ENCODE peak calls at places on chromosomes 13 and 19, in eight cellular contexts. U is CD8-positive, alpha-beta memory T cell; S is effector memory CD4-positive, alpha-beta T cell; X is stomach; K is transverse colon; C is endothelial cell of umbilical vein; E is GM23338; Y is naive thymus-derived CD4-positive, alpha-beta T cell. T is an unnamed sample.

GRCh38 chr19:29965529-29965928 is 23.5 kb downstream of the URI1 start:
- DNase-seq in K (no peak), X (no peak), U (no peak), E (no peak), S (no peak), C (no peak), Y (no peak), T (no peak)

GRCh38 chr19:36151144-36152051 is 849 bp downstream of the COX7A1 start:
- DNase-seq in U (no peak), S (no peak), X (no peak), C (no peak), E (peak; percentile 89), Y (no peak), K (no peak), T (no peak)

GRCh38 chr19:56637976-56638555 is 4.9 kb upstream of the SMIM17 start:
- DNase-seq in U (peak; percentile 51), C (peak; percentile 53), K (no peak), E (peak; percentile 91), Y (no peak), S (no peak), X (peak; percentile 28), T (no peak)

GRCh38 chr13:113491418-113491883 is 940 bp upstream of the DCUN1D2 start:
- DNase-seq in K (peak; percentile 33), X (peak; percentile 37), Y (no peak), C (peak; percentile 46), E (peak; percentile 76), U (no peak), S (no peak), T (no peak)

GRCh38 chr19:57689750-57690149 is 8.0 kb downstream of the ZNF551 start:
- DNase-seq in U (no peak), S (no peak), K (no peak), Y (no peak), C (no peak), E (no peak), X (no peak), T (no peak)

GRCh38 chr19:34096020-34096915 is 76.0 kb upstream of the LSM14A start:
- DNase-seq in C (peak; percentile 59), Y (no peak), K (no peak), X (no peak), U (no peak), S (no peak), E (peak; percentile 83), T (no peak)

GRCh38 chr13:98563071-98563470 is 13.8 kb downstream of the STK24 start:
- DNase-seq in C (no peak), X (no peak), S (no peak), Y (peak; percentile 67), E (peak; percentile 65), U (peak; percentile 62), K (no peak), T (peak; percentile 54)

GRCh38 chr19:38488811-38489481 is 55.5 kb downstream of the RYR1 start:
- DNase-seq in Y (no peak), E (no peak), U (no peak), K (no peak), C (no peak), S (no peak), X (no peak), T (no peak)

GRCh38 chr13:23960566-23961156 is 63.4 kb upstream of the C1QTNF9B start:
- DNase-seq in S (no peak), E (peak; percentile 80), K (no peak), C (peak; percentile 52), Y (no peak), X (no peak), U (no peak), T (no peak)

GRCh38 chr19:8251025-8251472 is 41.9 kb downstream of the CERS4 start:
- DNase-seq in K (peak; percentile 44), C (no peak), Y (no peak), E (no peak), X (peak; percentile 91), U (no peak), S (no peak), T (no peak)

GRCh38 chr13:32026619-32027018 is 5.0 kb upstream of the FRY start:
- DNase-seq in Y (no peak), X (no peak), K (no peak), S (no peak), U (no peak), C (no peak), E (no peak), T (no peak)

GRCh38 chr19:33505168-33505567 is 16.4 kb downstream of the PEPD start:
- DNase-seq in X (no peak), C (no peak), S (no peak), U (no peak), K (no peak), Y (no peak), E (no peak), T (no peak)

GRCh38 chr13:50073340-50073739 is 58.1 kb downstream of the KCNRG start:
- DNase-seq in X (no peak), E (no peak), S (no peak), C (peak; percentile 38), K (no peak), U (no peak), Y (no peak), T (no peak)

GRCh38 chr13:50075619-50076097 is 60.4 kb downstream of the KCNRG start:
- DNase-seq in S (no peak), C (peak; percentile 47), X (no peak), U (no peak), K (no peak), Y (no peak), E (no peak), T (no peak)

GRCh38 chr13:50074843-50075242 is 59.6 kb downstream of the KCNRG start:
- DNase-seq in X (no peak), S (no peak), K (no peak), U (no peak), E (no peak), Y (no peak), C (peak; percentile 25), T (no peak)

GRCh38 chr13:50071399-50071798 is 56.2 kb downstream of the KCNRG start:
- DNase-seq in E (no peak), U (no peak), C (peak; percentile 59), S (no peak), K (no peak), X (no peak), Y (no peak), T (no peak)

DNA sequence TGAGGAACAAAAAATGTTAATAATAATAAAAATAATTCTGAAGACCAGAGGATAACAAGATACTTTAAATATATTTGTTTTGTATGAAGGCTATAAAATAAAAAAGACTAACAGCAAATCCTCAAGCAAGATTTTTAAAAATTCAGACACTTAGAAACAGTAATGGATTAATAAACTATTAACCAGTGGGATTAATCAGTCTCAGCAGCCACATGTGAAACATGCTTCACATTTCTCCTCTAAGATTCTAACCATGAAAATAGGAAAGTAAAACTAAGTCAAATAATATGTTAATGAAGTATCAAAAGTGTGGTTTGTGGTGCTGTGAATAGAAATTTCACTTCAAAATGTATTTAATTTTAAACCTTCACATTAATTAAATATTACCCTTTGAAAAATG is 57.4 kb downstream of the KCNRG start:
- DNase-seq in U (no peak), Y (no peak), C (peak; percentile 38), E (no peak), S (no peak), K (no peak), X (no peak), T (no peak)
- H3K4me1 ChIP-seq in U (no peaks in the 10 kb centered on the region), Y (no peaks in the 10 kb centered on the region), C (peaks cover 20% of the 10 kb centered on the region), E (peaks cover under 1% of the 10 kb centered on the region), S (no peaks in the 10 kb centered on the region), K (peaks cover 29% of the 10 kb centered on the region), X (no peaks in the 10 kb centered on the region), T (peaks cover 11% of the 10 kb centered on the region)

DNA sequence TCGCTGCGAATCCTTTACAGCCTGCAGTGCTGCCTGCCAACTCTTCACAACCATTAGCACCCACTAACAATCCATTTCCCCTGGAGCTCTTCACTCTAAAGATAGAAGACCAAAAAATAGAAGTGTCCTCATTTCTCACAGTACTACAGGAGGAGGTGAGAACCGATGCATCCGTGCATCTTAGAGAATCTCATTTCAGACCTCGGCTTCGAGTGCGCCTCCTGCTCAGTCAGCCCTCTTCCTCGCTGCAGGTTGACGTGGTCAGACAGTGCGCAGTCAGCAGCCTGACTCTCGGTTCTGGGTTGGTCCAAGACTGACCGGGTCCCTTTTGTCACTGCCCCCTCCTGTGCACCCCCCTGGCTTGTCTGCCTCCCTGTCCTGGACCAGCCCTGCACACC is 85.3 kb downstream of the RAB20 start:
- DNase-seq in C (no peak), K (no peak), S (no peak), Y (no peak), X (no peak), E (no peak), U (no peak), T (no peak)
- H3K36me3 ChIP-seq in C (peaks cover 4% of the 10 kb centered on the region), K (no peaks in the 10 kb centered on the region), S (no peaks in the 10 kb centered on the region), Y (no peaks in the 10 kb centered on the region), X (peaks cover 80% of the 10 kb centered on the region), E (peaks cover 4% of the 10 kb centered on the region), U (no peaks in the 10 kb centered on the region), T (no peaks in the 10 kb centered on the region)

DNA sequence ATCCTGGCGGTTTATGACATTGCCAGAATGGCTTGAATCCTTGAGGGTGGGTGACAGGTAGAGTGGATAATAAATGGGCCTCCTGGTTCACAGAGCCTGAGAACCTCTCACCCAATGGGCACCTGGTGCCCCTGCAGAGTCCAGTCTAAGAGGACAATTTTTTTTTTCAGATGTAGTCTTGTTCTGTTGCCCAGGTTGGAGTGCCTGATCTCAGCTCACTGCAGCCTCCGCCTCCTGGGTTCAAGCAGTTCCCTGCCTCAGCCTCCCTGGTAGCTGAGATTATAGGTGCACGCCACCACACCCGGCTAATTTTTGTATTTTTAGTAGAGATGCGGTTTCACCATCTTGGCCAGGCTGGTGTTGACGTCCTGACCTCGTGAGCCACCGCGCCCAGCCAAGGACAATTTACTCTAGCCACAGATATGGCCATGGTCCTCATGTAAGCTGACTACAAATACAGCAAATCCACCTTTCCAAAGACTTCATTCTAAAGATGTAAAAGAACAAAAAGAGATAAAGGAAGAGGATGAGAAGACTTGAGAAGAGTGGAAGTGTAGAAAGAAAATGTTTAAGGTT is 33.0 kb downstream of the COL4A2 start:
- DNase-seq in C (no peak), S (no peak), E (no peak), K (no peak), Y (no peak), U (no peak), X (no peak), T (no peak)
- H3K4me3 ChIP-seq in C (no peak overlapping the region), S (no peak overlapping the region), E (no peak overlapping the region), K (no peak overlapping the region), Y (peak overlapping the region; percentile 15), U (no peak overlapping the region), X (peak overlapping the region; percentile 8), T (no peak overlapping the region)

GRCh38 chr13:101219609-101220265 is 196.6 kb downstream of the NALCN start:
- DNase-seq in X (no peak), U (no peak), E (no peak), C (no peak), S (no peak), K (no peak), Y (no peak), T (no peak)

GRCh38 chr13:101217086-101217485 is 199.2 kb downstream of the NALCN start:
- DNase-seq in K (no peak), C (no peak), S (no peak), X (no peak), E (no peak), U (no peak), Y (no peak), T (no peak)

GRCh38 chr13:101218484-101218883 is 197.8 kb downstream of the NALCN start:
- DNase-seq in U (no peak), C (no peak), Y (no peak), X (no peak), S (no peak), K (no peak), E (no peak), T (no peak)
- H3K4me1 ChIP-seq in U (no peaks in the 10 kb centered on the region), C (no peaks in the 10 kb centered on the region), Y (no peaks in the 10 kb centered on the region), X (no peaks in the 10 kb centered on the region), S (no peaks in the 10 kb centered on the region), K (no peaks in the 10 kb centered on the region), E (no peaks in the 10 kb centered on the region), T (no peaks in the 10 kb centered on the region)

GRCh38 chr19:47676811-47677210 is 36.4 kb upstream of the EHD2 start:
- DNase-seq in U (no peak), Y (no peak), S (no peak), X (no peak), E (no peak), C (no peak), K (no peak), T (no peak)
- H3K36me3 ChIP-seq in U (peaks cover 3% of the 10 kb centered on the region), Y (no peaks in the 10 kb centered on the region), S (peaks cover 50% of the 10 kb centered on the region), X (peaks cover 94% of the 10 kb centered on the region), E (no peaks in the 10 kb centered on the region), C (peaks cover 3% of the 10 kb centered on the region), K (no peaks in the 10 kb centered on the region), T (no peaks in the 10 kb centered on the region)

T was measured in Peyer's patch.